ENCODE peak calls at places on chromosomes 1 and 21, in nine cellular contexts. L is pancreas, C is upper lobe of right lung, W is K562, N is A673, V is ovary, X is colonic mucosa, Z is ascending aorta, J is GM12878. T is an unnamed sample. For H3K27me3 and H3K36me3, the result is how much of the 10 kb centered on the place peaks cover.

GRCh38 chr1:17494114-17494729 is 45.3 kb upstream of the ARHGEF10L start:
- DNase-seq in X (peak), C (peak), V (peak), Z (no peak), W (peak), L (peak), J (peak), N (peak), T (peak)

GRCh38 chr1:225427249-225428065 is at the start of gene LBR:
- DNase-seq in W (peak), N (no peak), Z (no peak), X (peak), L (peak), V (peak), C (peak), J (no peak), T (no peak)

GRCh38 chr1:31095985-31096384 is 30.5 kb upstream of the PUM1 start:
- DNase-seq in N (no peak), W (no peak), L (no peak), C (no peak), J (no peak), V (no peak), X (no peak), Z (no peak), T (no peak)

GRCh38 chr1:3170566-3171453 is 101.8 kb downstream of the PRDM16 start:
- DNase-seq in N (no peak), Z (peak), V (peak), J (no peak), X (peak), W (peak), C (peak), L (peak), T (no peak)

GRCh38 chr1:116913941-116914340 is 4.2 kb downstream of the PTGFRN start:
- DNase-seq in Z (no peak), J (no peak), W (no peak), C (no peak), L (no peak), X (no peak), N (no peak), V (no peak), T (no peak)

GRCh38 chr1:85297855-85298629 is 21.6 kb upstream of the BCL10 start:
- DNase-seq in C (no peak), L (peak), X (peak), N (peak), V (no peak), J (peak), Z (no peak), W (no peak), T (peak)

GRCh38 chr1:1127551-1128451 is 11.9 kb upstream of the C1orf159 start:
- DNase-seq in C (no peak), L (no peak), N (no peak), X (no peak), Z (no peak), J (no peak), V (no peak), W (no peak), T (no peak)

GRCh38 chr1:146036241-146036989 is 14.9 kb upstream of the HJV start:
- DNase-seq in Z (no peak), J (peak), W (no peak), V (no peak), C (no peak), L (no peak), N (no peak), X (no peak), T (no peak)

GRCh38 chr1:205545991-205546390 is 41.5 kb downstream of the CDK18 start:
- DNase-seq in L (no peak), V (no peak), W (no peak), N (no peak), J (no peak), Z (no peak), X (peak), C (no peak), T (no peak)

GRCh38 chr21:25626752-25627151 is 12.3 kb upstream of the JAM2 start:
- DNase-seq in C (no peak), X (no peak), N (no peak), W (no peak), V (no peak), J (no peak), L (no peak), Z (no peak), T (no peak)

DNA sequence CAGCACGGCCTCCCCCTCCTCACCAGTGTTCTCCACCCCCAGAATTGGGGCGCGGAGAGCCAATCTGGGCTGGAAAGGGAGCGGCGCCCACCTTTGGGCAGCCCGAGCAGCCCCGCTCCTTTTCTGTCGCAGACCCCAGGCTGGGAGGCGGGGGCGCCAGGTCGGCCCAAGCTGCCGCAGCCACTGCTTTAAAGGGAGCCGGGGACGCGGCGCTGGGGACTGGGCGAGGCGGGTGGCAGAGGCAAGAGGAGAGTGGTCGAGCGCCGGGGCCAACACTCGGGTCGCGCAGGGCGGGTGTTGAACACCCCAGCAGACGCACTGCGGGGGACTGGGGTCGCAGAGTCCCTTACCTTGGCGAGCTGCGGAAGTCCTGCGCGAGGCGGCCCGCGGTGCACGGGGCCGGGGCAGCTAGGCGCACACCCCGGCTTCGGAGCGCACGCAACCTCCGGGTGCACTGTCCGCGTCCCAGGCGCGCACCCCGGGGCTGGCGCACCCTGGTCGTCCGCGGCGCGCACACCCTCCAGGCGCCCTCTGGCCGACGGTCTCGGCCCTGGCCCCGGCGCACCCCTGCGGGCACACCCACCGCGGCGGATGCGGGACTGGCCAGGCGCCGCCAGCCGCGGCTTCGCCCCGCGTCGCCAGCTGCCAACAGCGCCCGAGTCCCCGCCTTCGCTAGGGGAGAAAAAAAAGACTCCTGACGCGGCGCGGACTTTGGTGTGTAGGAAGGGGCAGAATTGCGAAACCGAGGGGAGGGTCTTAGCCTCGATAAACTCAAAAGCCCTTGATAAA is at the start of gene KANK4:
- DNase-seq in X (peak), C (no peak), Z (no peak), N (peak), J (no peak), V (no peak), L (peak), W (no peak), T (no peak)
- H3K27me3 ChIP-seq in X (under half), C (under half), Z (under half), N (under half), J (under half), V (under half), L (under half), W (half or more), T (under half)

DNA sequence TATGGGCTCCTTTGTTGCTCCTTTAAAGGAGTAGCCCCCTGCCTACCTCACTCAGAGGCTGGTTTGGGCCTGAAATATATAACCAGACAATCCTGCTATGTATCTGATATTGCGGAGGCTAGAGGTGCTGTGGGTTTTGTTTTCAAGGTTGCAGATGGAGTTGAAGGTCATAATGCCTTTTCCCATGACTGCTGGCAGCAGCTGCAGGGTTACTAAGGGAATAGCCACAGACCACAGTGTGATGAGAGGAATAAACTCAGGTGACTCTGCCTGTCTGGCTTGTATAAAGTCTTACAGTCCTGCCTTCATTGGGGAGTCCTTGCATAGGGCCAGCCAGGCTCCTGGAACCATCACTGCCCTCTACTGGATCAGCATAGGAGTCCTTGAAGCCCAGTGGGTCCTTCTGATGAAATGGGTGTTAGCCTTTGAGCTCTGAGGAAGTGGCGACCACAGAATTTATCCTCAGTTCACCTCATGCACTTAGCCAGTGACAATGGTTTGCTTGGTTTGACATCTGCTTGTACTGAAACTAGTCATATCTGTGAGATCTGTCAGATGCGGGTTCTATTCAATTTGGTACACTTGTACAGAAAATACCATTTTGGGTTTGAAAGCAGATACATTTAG is 174.4 kb upstream of the HMCN1 start:
- DNase-seq in C (peak), J (peak), L (peak), V (no peak), X (peak), N (peak), W (peak), Z (no peak), T (no peak)
- TF ChIP-seq CTCF in C (peak), J (peak), L (no peak), V (no peak), X (no peak), N (peak), W (peak), Z (no peak), T (peak)

DNA sequence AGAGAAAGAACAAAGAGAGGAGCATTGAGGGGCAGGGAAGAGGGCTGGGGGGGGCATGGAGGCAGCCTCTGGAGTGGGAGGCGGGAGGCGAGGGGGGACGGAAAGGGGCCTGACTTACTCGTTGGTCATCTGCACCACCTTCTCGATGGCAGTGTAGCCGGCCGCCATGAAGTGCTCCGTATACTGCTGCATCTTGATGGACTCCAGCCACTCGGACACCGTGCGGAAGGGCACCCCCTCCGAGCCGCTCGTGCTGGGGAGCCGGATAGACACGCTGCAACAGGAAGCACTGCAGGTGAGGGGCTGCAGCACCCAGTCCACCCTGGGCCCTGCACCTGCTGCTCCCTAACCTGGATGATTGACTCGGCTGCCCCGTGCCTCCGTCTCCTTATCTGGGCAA is 26.6 kb downstream of the EPHA2 start:
- DNase-seq in Z (no peak), X (no peak), N (no peak), J (no peak), L (no peak), W (no peak), C (no peak), V (no peak), T (no peak)
- H3K36me3 ChIP-seq in Z (half or more), X (under half), N (half or more), J (under half), L (under half), W (under half), C (half or more), V (under half), T (under half)

DNA sequence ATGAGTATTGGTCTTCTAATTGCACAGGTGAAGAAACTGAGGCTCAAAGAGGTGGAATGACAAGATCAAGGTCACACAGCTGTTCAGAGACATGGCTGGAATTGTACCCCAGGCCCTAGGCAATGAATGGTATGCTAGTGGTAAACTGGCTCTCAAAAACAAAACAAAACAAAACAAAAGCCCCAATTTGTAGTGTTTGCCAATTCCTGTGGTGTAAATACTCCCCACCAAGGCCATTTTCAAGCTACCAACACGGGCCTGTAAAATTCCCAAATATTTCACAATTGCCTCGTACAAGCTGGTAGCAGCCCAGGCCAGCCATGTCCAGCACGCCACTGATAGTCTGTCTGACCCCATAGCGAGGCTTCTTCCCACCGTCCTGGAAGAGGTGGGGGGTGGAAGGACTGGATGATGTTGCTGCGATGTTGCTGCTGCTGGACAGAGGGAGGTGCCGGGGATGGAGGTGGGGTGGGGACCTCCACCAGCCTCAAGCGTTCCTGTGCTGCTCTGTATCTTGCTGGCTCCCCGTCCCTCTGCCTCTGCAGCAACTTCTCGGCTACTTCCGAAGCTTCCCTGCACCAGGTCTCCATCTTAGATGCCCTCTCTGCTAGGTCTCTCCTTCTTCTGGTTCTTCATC is 62.2 kb upstream of the RUNX3 start:
- DNase-seq in Z (no peak), X (no peak), J (no peak), C (no peak), L (no peak), W (no peak), N (no peak), V (no peak), T (no peak)
- H3K27me3 ChIP-seq in Z (under half), X (under half), J (under half), C (under half), L (under half), W (half or more), N (under half), V (under half), T (under half)

GRCh38 chr1:25523512-25523911 is 19.9 kb upstream of the LDLRAP1 start:
- DNase-seq in L (no peak), N (no peak), C (no peak), Z (no peak), V (no peak), W (peak), X (no peak), J (no peak), T (no peak)
- TF ChIP-seq CTCF in L (no peak), N (no peak), C (no peak), Z (no peak), V (no peak), W (peak), X (no peak), J (peak), T (peak)